ENCODE peak calls at places on chromosomes 2 and 18, in five cellular contexts. S is upper lobe of right lung; A is HCT116; R is Caco-2; G is CD8-positive, alpha-beta memory T cell. D is an unnamed sample. For H3K27me3 and H3K4me1, the result is how much of the 10 kb centered on the place peaks cover.

GRCh38 chr2:120447122-120447785 is 101.3 kb downstream of the INHBB start:
- DNase-seq in S (peak), A (no peak), R (no peak), G (no peak), D (no peak)

GRCh38 chr18:59605633-59606192 is 91.5 kb downstream of the CCBE1 start:
- DNase-seq in S (no peak), A (no peak), R (no peak), G (no peak), D (no peak)

GRCh38 chr18:48022531-48023330 is 92.3 kb upstream of the SMAD2 start:
- DNase-seq in S (no peak), A (peak), R (peak), G (no peak), D (peak)

GRCh38 chr2:38620282-38620977 is 17.7 kb upstream of the HNRNPLL start:
- DNase-seq in S (no peak), A (no peak), R (no peak), G (no peak), D (no peak)

GRCh38 chr18:46156124-46156745 is 52.0 kb downstream of the HAUS1 start:
- DNase-seq in S (no peak), A (no peak), R (no peak), G (no peak), D (no peak)

GRCh38 chr18:49527631-49528327 is 34.1 kb upstream of the LIPG start:
- DNase-seq in S (no peak), A (no peak), R (no peak), G (no peak), D (no peak)

GRCh38 chr2:7517122-7517487 is 599.9 kb downstream of the RNF144A start:
- DNase-seq in S (no peak), A (no peak), R (no peak), G (no peak), D (no peak)

GRCh38 chr2:150466770-150467640 is 20.5 kb downstream of the RND3 start:
- DNase-seq in S (no peak), A (no peak), R (no peak), G (no peak), D (no peak)

GRCh38 chr2:65595641-65596040 is 163.2 kb upstream of the SPRED2 start:
- DNase-seq in S (no peak), A (no peak), R (no peak), G (no peak), D (no peak)

GRCh38 chr2:237685408-237685807 is 58.0 kb downstream of the LRRFIP1 start:
- DNase-seq in S (peak), A (no peak), R (peak), G (no peak), D (peak)

GRCh38 chr2:171522804-171523338 is 597 bp downstream of the CYBRD1 start:
- DNase-seq in S (peak), A (no peak), R (peak), G (no peak), D (no peak)

GRCh38 chr2:24164416-24164973 is 10.4 kb upstream of the FAM228A start:
- DNase-seq in S (peak), A (peak), R (peak), G (peak), D (no peak)

GRCh38 chr2:130727286-130727924 is 1.5 kb upstream of the GPR148 start:
- DNase-seq in S (peak), A (peak), R (peak), G (peak), D (peak)

GRCh38 chr2:235931676-235932075 is 236.5 kb downstream of the GBX2 start:
- DNase-seq in S (no peak), A (no peak), R (no peak), G (no peak), D (no peak)

GRCh38 chr18:45722899-45723298 is 1.1 kb upstream of the SLC14A1 start:
- DNase-seq in S (peak), A (peak), R (peak), G (peak), D (peak)

GRCh38 chr18:7750095-7750663 is 183.1 kb downstream of the PTPRM start:
- DNase-seq in S (no peak), A (no peak), R (no peak), G (no peak), D (no peak)

GRCh38 chr18:7749001-7749391 is 181.9 kb downstream of the PTPRM start:
- DNase-seq in S (no peak), A (no peak), R (no peak), G (no peak), D (no peak)

GRCh38 chr18:7749510-7749981 is 182.4 kb downstream of the PTPRM start:
- DNase-seq in S (no peak), A (no peak), R (peak), G (no peak), D (no peak)

GRCh38 chr18:7746106-7746505 is 179.0 kb downstream of the PTPRM start:
- DNase-seq in S (no peak), A (no peak), R (no peak), G (no peak), D (no peak)

GRCh38 chr18:7748252-7749000 is 181.3 kb downstream of the PTPRM start:
- DNase-seq in S (no peak), A (no peak), R (no peak), G (no peak), D (no peak)
- H3K27me3 ChIP-seq in S (under half), A (under half), R (under half), G (under half), D (under half)

GRCh38 chr2:239984431-239985194 is 40.5 kb downstream of the NDUFA10 start:
- DNase-seq in S (no peak), A (no peak), R (no peak), G (no peak), D (no peak)
- H3K4me1 ChIP-seq in S (under half), A (under half), R (under half), G (under half), D (under half)

GRCh38 chr2:239790721-239791120 is 234.4 kb downstream of the NDUFA10 start:
- DNase-seq in S (peak), A (no peak), R (no peak), G (no peak), D (no peak)

GRCh38 chr2:239793086-239793485 is 232.1 kb downstream of the NDUFA10 start:
- DNase-seq in S (no peak), A (no peak), R (no peak), G (no peak), D (no peak)

GRCh38 chr2:239791727-239792648 is 233.2 kb downstream of the NDUFA10 start:
- DNase-seq in S (no peak), A (no peak), R (no peak), G (no peak), D (no peak)

GRCh38 chr2:239793851-239794250 is 231.3 kb downstream of the NDUFA10 start:
- DNase-seq in S (no peak), A (no peak), R (no peak), G (no peak), D (no peak)

GRCh38 chr2:239792649-239793010 is 232.5 kb downstream of the NDUFA10 start:
- DNase-seq in S (no peak), A (no peak), R (no peak), G (no peak), D (no peak)
- H3K27me3 ChIP-seq in S (under half), A (under half), R (under half), G (under half), D (under half)

DNA sequence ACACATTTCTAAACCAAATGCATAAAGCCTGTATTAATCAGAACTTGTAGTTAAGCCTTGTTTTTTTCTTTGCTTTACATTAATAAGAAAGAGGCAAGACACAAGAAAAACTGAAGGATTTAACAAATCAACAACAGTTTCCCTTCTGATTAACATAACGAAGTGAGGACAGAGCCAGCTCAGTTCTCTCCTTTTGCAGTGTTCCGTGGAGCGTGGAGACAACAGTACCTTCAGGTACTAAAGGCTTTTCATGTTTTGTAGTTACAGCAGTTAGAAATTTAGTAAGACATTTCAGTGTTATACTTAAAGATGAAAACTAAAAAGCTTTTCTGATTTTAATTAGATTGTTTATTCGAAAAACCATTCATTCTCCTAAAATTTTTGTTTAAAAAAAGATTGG is 115.2 kb downstream of the FMNL2 start:
- DNase-seq in S (no peak), A (no peak), R (no peak), G (no peak), D (no peak)
- H3K4me1 ChIP-seq in S (under half), A (under half), R (under half), G (under half), D (under half)

DNA sequence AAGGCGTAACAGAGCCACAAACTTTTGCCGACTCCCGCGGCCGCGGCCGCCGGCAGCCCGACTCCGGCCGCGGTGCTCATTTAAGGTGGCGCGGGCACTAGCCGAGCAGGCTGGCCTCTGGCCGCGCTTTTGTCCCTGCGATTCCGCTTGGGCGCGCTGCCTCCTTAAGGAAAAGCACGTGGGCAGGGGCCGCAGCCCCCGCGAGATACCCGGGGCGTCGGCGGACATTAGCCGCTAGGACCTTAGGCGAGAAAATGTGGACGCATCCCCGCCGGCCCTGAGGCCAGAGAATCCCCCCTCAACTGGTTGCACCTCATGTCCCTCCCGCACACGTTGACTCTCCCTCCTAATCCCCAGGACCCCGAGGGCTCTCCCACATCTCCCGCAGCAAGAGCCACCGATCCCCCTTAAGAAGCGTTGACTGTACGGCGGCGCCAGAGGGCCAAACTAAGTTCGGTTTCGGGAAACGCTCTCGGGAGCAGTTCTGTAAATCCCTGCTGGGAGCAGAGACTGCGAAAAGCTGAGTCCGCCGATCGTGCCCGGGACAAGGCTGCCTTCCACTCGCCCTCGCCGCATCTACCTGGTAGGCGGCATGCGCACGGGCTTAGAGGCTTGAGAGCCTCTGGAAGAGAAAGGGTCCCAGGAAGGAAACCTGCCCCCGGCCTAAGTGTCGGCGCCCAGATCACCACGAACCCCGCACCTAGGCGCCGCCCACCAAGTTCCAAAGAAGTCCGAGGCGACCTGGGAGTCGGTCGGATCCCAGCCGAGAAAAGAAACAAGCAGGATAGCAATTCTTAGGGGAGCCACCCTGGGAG is 1.8 kb upstream of the SATB2 start:
- DNase-seq in S (peak), A (peak), R (peak), G (no peak), D (peak)
- H3K27me3 ChIP-seq in S (half or more), A (under half), R (under half), G (half or more), D (under half)

GRCh38 chr2:28622101-28622499 is 126.2 kb downstream of the PLB1 start:
- DNase-seq in S (no peak), A (no peak), R (no peak), G (no peak), D (no peak)
- H3K4me1 ChIP-seq in S (under half), A (under half), R (under half), G (half or more), D (under half)

DNA sequence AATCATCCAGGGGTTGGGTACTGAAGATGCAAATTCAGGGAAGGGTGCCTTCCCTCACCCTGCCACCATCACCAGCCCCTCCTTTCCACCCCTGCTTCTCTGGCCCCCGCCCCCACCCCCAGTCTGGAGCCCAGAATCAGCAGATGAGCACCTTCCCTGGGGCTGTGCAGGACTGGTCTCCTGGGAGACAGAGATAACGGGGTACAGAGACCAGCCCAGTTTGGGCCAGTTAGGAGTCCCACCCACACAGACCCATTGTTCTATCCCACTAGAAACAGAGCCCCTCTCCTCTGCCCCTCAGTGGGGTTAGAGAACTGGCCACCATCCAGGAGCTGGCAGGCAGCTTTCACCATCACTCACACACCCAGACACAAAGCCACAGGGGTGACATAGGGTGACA is 4.5 kb upstream of the CRYBA2 start:
- DNase-seq in S (no peak), A (no peak), R (no peak), G (no peak), D (no peak)
- H3K27me3 ChIP-seq in S (half or more), A (under half), R (under half), G (under half), D (under half)